ENCODE peak calls at places on chromosomes 13 and 19, in ten cellular contexts. Q is lower leg skin; D is heart right ventricle; F is sigmoid colon; O is neuronal stem cell; M is ovary; U is heart left ventricle; Y is BJ; B is CD8-positive, alpha-beta T cell; N is AG04449. Z is an unnamed sample.

GRCh38 chr19:36115453-36116343 is at the start of gene TBCB:
- DNase-seq in Q (peak; percentile 96), D (peak; percentile 83), F (peak; percentile 92), O (no peak), M (no peak), U (peak; percentile 83), Y (no peak), B (peak; percentile 90), N (no peak), Z (no peak)

GRCh38 chr19:2478756-2479555 is 3.0 kb downstream of the GADD45B start:
- DNase-seq in Q (peak; percentile 97), D (peak; percentile 87), F (peak; percentile 95), O (no peak), M (peak; percentile 86), U (peak; percentile 91), Y (no peak), B (peak; percentile 71), N (no peak), Z (no peak)

GRCh38 chr13:98454389-98454881 is 122.5 kb downstream of the STK24 start:
- DNase-seq in Q (no peak), D (no peak), F (no peak), O (no peak), M (peak; percentile 61), U (no peak), Y (peak; percentile 87), B (no peak), N (peak; percentile 76), Z (no peak)

GRCh38 chr19:42816901-42817300 is 51.4 kb upstream of the PSG8 start:
- DNase-seq in Q (no peak), D (no peak), F (no peak), O (no peak), M (no peak), U (no peak), Y (no peak), B (no peak), N (no peak), Z (no peak)

GRCh38 chr19:32256341-32256975 is 89.0 kb upstream of the ZNF507 start:
- DNase-seq in Q (peak; percentile 58), D (no peak), F (no peak), O (no peak), M (no peak), U (no peak), Y (no peak), B (no peak), N (no peak), Z (no peak)

GRCh38 chr19:35404879-35405622 is 34.2 kb downstream of the GPR42 start:
- DNase-seq in Q (no peak), D (no peak), F (no peak), O (peak; percentile 17), M (peak; percentile 41), U (no peak), Y (peak; percentile 5), B (no peak), N (peak; percentile 40), Z (no peak)

GRCh38 chr19:36244066-36244465 is 29.2 kb downstream of the ZNF146 start:
- DNase-seq in Q (no peak), D (no peak), F (no peak), O (no peak), M (no peak), U (no peak), Y (no peak), B (no peak), N (no peak), Z (no peak)

GRCh38 chr19:45160870-45161714 is at the start of gene NKPD1:
- DNase-seq in Q (peak; percentile 91), D (no peak), F (no peak), O (no peak), M (no peak), U (no peak), Y (no peak), B (no peak), N (no peak), Z (peak; percentile 56)

GRCh38 chr13:48412100-48412556 is 785 bp downstream of the LPAR6 start:
- DNase-seq in Q (no peak), D (no peak), F (no peak), O (no peak), M (no peak), U (no peak), Y (no peak), B (no peak), N (no peak), Z (no peak)

GRCh38 chr19:39599116-39599515 is 3.2 kb upstream of the LGALS13 start:
- DNase-seq in Q (no peak), D (peak; percentile 13), F (no peak), O (peak; percentile 53), M (no peak), U (no peak), Y (no peak), B (peak; percentile 10), N (no peak), Z (no peak)

GRCh38 chr19:45045671-45046353 is 7.0 kb downstream of the CLASRP start:
- DNase-seq in Q (no peak), D (no peak), F (no peak), O (no peak), M (no peak), U (no peak), Y (no peak), B (no peak), N (no peak), Z (no peak)

GRCh38 chr19:47215581-47215980 is 15.4 kb downstream of the BBC3 start:
- DNase-seq in Q (no peak), D (no peak), F (no peak), O (no peak), M (no peak), U (no peak), Y (no peak), B (no peak), N (no peak), Z (no peak)

GRCh38 chr13:112174476-112175110 is 107.6 kb downstream of the SOX1 start:
- DNase-seq in Q (peak; percentile 72), D (no peak), F (no peak), O (no peak), M (no peak), U (no peak), Y (no peak), B (no peak), N (no peak), Z (no peak)

GRCh38 chr19:3670796-3671679 is 29.2 kb downstream of the PIP5K1C start:
- DNase-seq in Q (peak; percentile 93), D (peak; percentile 93), F (peak; percentile 93), O (no peak), M (peak; percentile 93), U (peak; percentile 90), Y (peak; percentile 36), B (peak; percentile 26), N (no peak), Z (no peak)

GRCh38 chr13:28049880-28050871 is 50.2 kb downstream of the FLT3 start:
- DNase-seq in Q (no peak), D (no peak), F (no peak), O (no peak), M (no peak), U (no peak), Y (no peak), B (no peak), N (no peak), Z (no peak)

GRCh38 chr13:28046981-28047380 is 53.4 kb downstream of the FLT3 start:
- DNase-seq in Q (no peak), D (no peak), F (no peak), O (no peak), M (no peak), U (no peak), Y (peak; percentile 45), B (no peak), N (peak; percentile 70), Z (no peak)

GRCh38 chr13:28048768-28049167 is 51.6 kb downstream of the FLT3 start:
- DNase-seq in Q (no peak), D (no peak), F (no peak), O (no peak), M (no peak), U (no peak), Y (no peak), B (no peak), N (no peak), Z (no peak)

GRCh38 chr13:28047784-28048388 is 52.5 kb downstream of the FLT3 start:
- DNase-seq in Q (no peak), D (no peak), F (no peak), O (no peak), M (no peak), U (no peak), Y (no peak), B (no peak), N (no peak), Z (no peak)

GRCh38 chr13:28049215-28049614 is 51.2 kb downstream of the FLT3 start:
- DNase-seq in Q (no peak), D (no peak), F (no peak), O (no peak), M (no peak), U (no peak), Y (no peak), B (no peak), N (no peak), Z (no peak)
- H3K4me3 ChIP-seq in Q (no peak overlapping the region), D (no peak overlapping the region), F (no peak overlapping the region), O (no peak overlapping the region), M (no peak overlapping the region), U (no peak overlapping the region), Y (no peak overlapping the region), B (no peak overlapping the region), N (no peak overlapping the region), Z (no peak overlapping the region)

DNA sequence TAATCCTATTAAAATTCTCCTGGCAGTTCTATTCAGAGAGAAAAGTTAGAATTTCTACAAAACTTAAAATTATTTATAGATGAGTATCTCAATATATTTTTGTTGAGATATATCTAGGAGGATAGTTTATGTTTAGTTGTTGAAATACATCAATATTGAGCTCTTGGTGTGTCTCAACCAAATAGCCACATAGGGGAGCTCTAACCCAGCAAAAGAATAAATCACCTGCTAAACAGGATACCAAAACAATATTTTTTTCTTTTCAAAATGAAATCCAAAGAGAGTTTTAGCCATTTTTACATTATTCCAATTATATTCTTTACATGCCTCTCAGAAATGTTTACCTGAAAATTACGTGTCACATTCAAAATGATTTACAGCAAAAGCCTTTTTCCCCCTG is 954.7 kb downstream of the SLITRK6 start:
- DNase-seq in Q (no peak), D (no peak), F (no peak), O (peak; percentile 24), M (no peak), U (no peak), Y (no peak), B (no peak), N (no peak), Z (no peak)
- H3K4me3 ChIP-seq in Q (no peak overlapping the region), D (no peak overlapping the region), F (no peak overlapping the region), O (no peak overlapping the region), M (no peak overlapping the region), U (no peak overlapping the region), Y (no peak overlapping the region), B (no peak overlapping the region), N (no peak overlapping the region), Z (no peak overlapping the region)

DNA sequence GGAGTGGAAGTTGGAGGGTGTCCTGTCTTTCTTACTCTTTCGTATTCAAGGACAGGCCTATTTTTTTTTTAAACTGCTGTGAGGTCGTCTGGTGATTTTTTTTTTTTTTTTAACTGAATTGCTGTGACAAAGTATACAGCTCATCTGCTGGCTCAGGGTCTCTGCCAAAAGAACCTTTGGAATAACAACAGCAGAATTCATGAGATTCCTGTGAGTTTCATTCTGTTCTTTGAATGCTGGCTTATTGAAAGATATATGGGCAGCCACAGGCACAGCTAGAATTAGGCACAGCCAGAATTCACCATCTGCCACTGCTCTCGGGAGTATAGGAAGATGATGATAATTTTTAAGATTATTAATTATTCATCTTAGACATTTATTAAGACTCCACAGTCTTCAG is 21.4 kb upstream of the FRY start:
- DNase-seq in Q (no peak), D (no peak), F (no peak), O (no peak), M (no peak), U (no peak), Y (no peak), B (no peak), N (no peak), Z (no peak)
- H3K4me3 ChIP-seq in Q (no peak overlapping the region), D (no peak overlapping the region), F (no peak overlapping the region), O (no peak overlapping the region), M (no peak overlapping the region), U (no peak overlapping the region), Y (no peak overlapping the region), B (no peak overlapping the region), N (no peak overlapping the region), Z (no peak overlapping the region)

GRCh38 chr19:49328741-49329140 is 3.8 kb upstream of the SLC6A16 start:
- DNase-seq in Q (peak; percentile 39), D (no peak), F (no peak), O (no peak), M (no peak), U (no peak), Y (no peak), B (no peak), N (no peak), Z (no peak)
- H3K4me3 ChIP-seq in Q (no peak overlapping the region), D (no peak overlapping the region), F (no peak overlapping the region), O (no peak overlapping the region), M (no peak overlapping the region), U (no peak overlapping the region), Y (no peak overlapping the region), B (no peak overlapping the region), N (no peak overlapping the region), Z (no peak overlapping the region)